ENCODE peak calls at places on chromosomes 16 and 17, in ten cellular contexts. G, I, K, S, B, F, R, P, Y and H are unnamed samples.

GRCh38 chr16:4701791-4702465 is 8.6 kb downstream of the NUDT16L1 start:
- DNase-seq in G (no peak), I (no peak), K (no peak), S (no peak), B (no peak), F (no peak), R (no peak), P (no peak), Y (no peak), H (no peak)

GRCh38 chr17:34081269-34081668 is 173.8 kb upstream of the CCL2 start:
- DNase-seq in G (peak; percentile 26), I (no peak), K (no peak), S (no peak), B (no peak), F (peak; percentile 19), R (no peak), P (no peak), Y (no peak), H (no peak)

GRCh38 chr17:40992666-40993065 is 1.3 kb downstream of the KRTAP3-3 start:
- DNase-seq in G (no peak), I (no peak), K (no peak), S (no peak), B (no peak), F (no peak), R (no peak), P (no peak), Y (no peak), H (no peak)

GRCh38 chr16:50275428-50276127 is 9.2 kb downstream of the ADCY7 start:
- DNase-seq in G (peak; percentile 36), I (no peak), K (no peak), S (no peak), B (no peak), F (no peak), R (no peak), P (no peak), Y (no peak), H (no peak)

GRCh38 chr17:33745047-33745783 is 452.1 kb upstream of the ASIC2 start:
- DNase-seq in G (no peak), I (no peak), K (no peak), S (no peak), B (no peak), F (no peak), R (no peak), P (no peak), Y (no peak), H (no peak)

GRCh38 chr16:73076291-73076959 is 28.5 kb upstream of the ZFHX3 start:
- DNase-seq in G (no peak), I (no peak), K (no peak), S (no peak), B (no peak), F (no peak), R (no peak), P (no peak), Y (no peak), H (no peak)

GRCh38 chr17:40468560-40468959 is 25.3 kb downstream of the IGFBP4 start:
- DNase-seq in G (no peak), I (no peak), K (no peak), S (no peak), B (no peak), F (no peak), R (no peak), P (no peak), Y (no peak), H (no peak)

GRCh38 chr17:17155568-17155967 is 50.6 kb downstream of the PLD6 start:
- DNase-seq in G (no peak), I (no peak), K (no peak), S (no peak), B (no peak), F (no peak), R (no peak), P (no peak), Y (no peak), H (no peak)

GRCh38 chr17:46178550-46179198 is 14.6 kb downstream of the KANSL1 start:
- DNase-seq in G (no peak), I (no peak), K (no peak), S (no peak), B (no peak), F (peak; percentile 73), R (no peak), P (no peak), Y (no peak), H (no peak)

GRCh38 chr16:8581923-8582580 is 8.3 kb downstream of the TMEM114 start:
- DNase-seq in G (peak; percentile 21), I (peak; percentile 22), K (no peak), S (no peak), B (no peak), F (peak; percentile 1), R (no peak), P (no peak), Y (no peak), H (no peak)

GRCh38 chr17:78107457-78107856 is 21.1 kb downstream of the TMC6 start:
- DNase-seq in G (no peak), I (no peak), K (no peak), S (peak; percentile 43), B (no peak), F (no peak), R (peak; percentile 55), P (no peak), Y (no peak), H (no peak)

GRCh38 chr17:50028207-50029120 is 27.4 kb upstream of the ITGA3 start:
- DNase-seq in G (no peak), I (no peak), K (no peak), S (no peak), B (no peak), F (peak; percentile 92), R (peak; percentile 66), P (no peak), Y (no peak), H (no peak)

GRCh38 chr17:61459968-61460718 is 7.9 kb downstream of the TBX4 start:
- DNase-seq in G (no peak), I (no peak), K (no peak), S (no peak), B (no peak), F (no peak), R (no peak), P (no peak), Y (no peak), H (no peak)

GRCh38 chr16:53518550-53519416 is 15.8 kb upstream of the AKTIP start:
- DNase-seq in G (peak; percentile 72), I (peak; percentile 71), K (peak; percentile 53), S (no peak), B (peak; percentile 72), F (peak; percentile 59), R (no peak), P (no peak), Y (no peak), H (no peak)

GRCh38 chr17:68011199-68011665 is 15.0 kb upstream of the C17orf58 start:
- DNase-seq in G (peak; percentile 62), I (peak; percentile 75), K (peak; percentile 55), S (no peak), B (peak; percentile 47), F (peak; percentile 39), R (peak; percentile 65), P (no peak), Y (no peak), H (no peak)

GRCh38 chr17:876272-876671 is 94.1 kb downstream of the MRM3 start:
- DNase-seq in G (no peak), I (no peak), K (no peak), S (no peak), B (peak; percentile 37), F (no peak), R (no peak), P (no peak), Y (no peak), H (no peak)

GRCh38 chr17:33377837-33378236 is 84.7 kb upstream of the ASIC2 start:
- DNase-seq in G (no peak), I (no peak), K (no peak), S (no peak), B (no peak), F (no peak), R (no peak), P (no peak), Y (no peak), H (no peak)

GRCh38 chr16:52068447-52069074 is 478.4 kb downstream of the TOX3 start:
- DNase-seq in G (peak; percentile 35), I (peak; percentile 41), K (no peak), S (no peak), B (no peak), F (no peak), R (peak; percentile 13), P (peak; percentile 32), Y (peak; percentile 6), H (no peak)

GRCh38 chr17:31398381-31399275 is 7.2 kb downstream of the RAB11FIP4 start:
- DNase-seq in G (no peak), I (no peak), K (no peak), S (no peak), B (no peak), F (no peak), R (peak; percentile 7), P (no peak), Y (no peak), H (no peak)

GRCh38 chr17:74325743-74326379 is at the start of gene KIF19:
- DNase-seq in G (no peak), I (peak; percentile 67), K (peak; percentile 37), S (no peak), B (peak; percentile 28), F (no peak), R (peak; percentile 68), P (no peak), Y (no peak), H (no peak)